ENCODE peak calls at places on chromosomes 16 and 17, in six cellular contexts. B is A673; O is activated CD8-positive, alpha-beta T cell treated with anti-CD3 and anti-CD28 coated beads for 36 hours; M is B cell; T is ovary; W is fibroblast of lung. X is an unnamed sample.

GRCh38 chr16:48684148-48684547 is 74.2 kb upstream of the N4BP1 start:
- DNase-seq in T (no peak), B (no peak), M (no peak), O (no peak), W (no peak), X (no peak)

GRCh38 chr16:58533751-58534470 is 18.6 kb downstream of the SETD6 start:
- DNase-seq in T (no peak), O (no peak), B (no peak), W (peak; percentile 25), M (no peak), X (no peak)

GRCh38 chr16:70480127-70481105 is 26.0 kb downstream of the FCSK start:
- DNase-seq in W (no peak), B (no peak), T (no peak), M (no peak), O (no peak), X (no peak)

GRCh38 chr16:88809068-88809675 is 2.6 kb downstream of the APRT start:
- DNase-seq in O (no peak), T (no peak), B (no peak), M (no peak), W (no peak), X (peak; percentile 28)

GRCh38 chr16:1488619-1489018 is at the start of gene PTX4:
- DNase-seq in T (no peak), O (no peak), W (no peak), M (no peak), B (no peak), X (no peak)

GRCh38 chr16:88423448-88423850 is 29.6 kb upstream of the ZFPM1 start:
- DNase-seq in B (no peak), T (no peak), O (no peak), W (no peak), M (no peak), X (no peak)

GRCh38 chr17:36741019-36741902 is 139.9 kb downstream of the MRM1 start:
- DNase-seq in B (no peak), T (no peak), W (no peak), M (no peak), O (no peak), X (no peak)

GRCh38 chr17:78337244-78338109 is 22.4 kb downstream of the SOCS3 start:
- DNase-seq in M (peak; percentile 83), B (no peak), O (no peak), T (no peak), W (peak; percentile 79), X (peak; percentile 83)

GRCh38 chr17:3972931-3973330 is 8.7 kb upstream of the ATP2A3 start:
- DNase-seq in B (no peak), O (no peak), W (no peak), M (no peak), T (no peak), X (no peak)

GRCh38 chr16:86347090-86347489 is 163.2 kb upstream of the FOXF1 start:
- DNase-seq in O (no peak), B (no peak), W (no peak), T (no peak), M (no peak), X (no peak)

GRCh38 chr17:70288540-70289290 is 119.4 kb downstream of the KCNJ2 start:
- DNase-seq in O (no peak), W (no peak), T (no peak), M (no peak), B (no peak), X (no peak)

GRCh38 chr17:43767713-43768059 is 9.1 kb upstream of the SOST start:
- DNase-seq in T (no peak), O (no peak), M (no peak), W (no peak), B (no peak), X (no peak)

GRCh38 chr17:12959441-12959840 is 58.4 kb downstream of the ELAC2 start:
- DNase-seq in B (no peak), M (no peak), O (no peak), T (no peak), W (peak; percentile 79), X (no peak)

GRCh38 chr16:79165541-79165940 is 435.0 kb downstream of the MAF start:
- DNase-seq in W (no peak), M (no peak), O (no peak), T (no peak), B (no peak), X (no peak)

GRCh38 chr16:57817680-57818079 is 15.4 kb upstream of the KIFC3 start:
- DNase-seq in T (no peak), M (no peak), W (no peak), O (no peak), B (no peak), X (no peak)

GRCh38 chr16:50747206-50747956 is 5.5 kb downstream of the CYLD start:
- DNase-seq in W (peak; percentile 10), B (peak; percentile 12), O (peak; percentile 25), T (no peak), M (no peak), X (peak; percentile 66)

GRCh38 chr16:57540906-57541753 is 1.3 kb upstream of the ADGRG5 start:
- DNase-seq in T (no peak), B (no peak), W (no peak), M (no peak), O (no peak), X (no peak)

GRCh38 chr17:38879878-38880727 is 10.2 kb downstream of the LASP1 start:
- DNase-seq in M (no peak), W (peak; percentile 89), B (peak; percentile 69), O (peak; percentile 46), T (peak; percentile 64), X (no peak)

GRCh38 chr16:89505204-89506112 is 2.7 kb upstream of the SPG7 start:
- DNase-seq in T (peak; percentile 88), B (peak; percentile 33), O (peak; percentile 97), W (peak; percentile 72), M (peak; percentile 84), X (peak; percentile 94)

GRCh38 chr17:32591428-32591827 is 104.6 kb downstream of the CDK5R1 start:
- DNase-seq in B (no peak), O (no peak), W (no peak), T (no peak), M (no peak), X (no peak)

GRCh38 chr17:16915752-16916556 is 56.0 kb downstream of the TNFRSF13B start:
- DNase-seq in B (peak; percentile 61), T (no peak), W (peak; percentile 29), M (peak; percentile 62), O (peak; percentile 69), X (peak; percentile 84)

GRCh38 chr16:53048139-53048915 is 4.4 kb downstream of the CHD9NB start:
- DNase-seq in T (no peak), W (no peak), O (no peak), B (no peak), M (no peak), X (no peak)

GRCh38 chr17:41837761-41838538 is at the start of gene KLHL10:
- DNase-seq in O (no peak), B (no peak), M (no peak), T (no peak), W (no peak), X (no peak)

GRCh38 chr16:27994686-27995085 is 68.8 kb downstream of the GSG1L start:
- DNase-seq in M (no peak), W (no peak), O (no peak), T (no peak), B (no peak), X (no peak)

GRCh38 chr17:83096401-83097220 is 17.2 kb downstream of the METRNL start:
- DNase-seq in O (no peak), M (no peak), T (no peak), B (no peak), W (no peak), X (no peak)

GRCh38 chr16:78673157-78673556 is 573.7 kb downstream of the WWOX start:
- DNase-seq in W (no peak), M (no peak), B (no peak), T (no peak), O (no peak), X (no peak)

GRCh38 chr16:58264961-58265479 is 29.8 kb downstream of the PRSS54 start:
- DNase-seq in W (peak; percentile 76), O (peak; percentile 28), T (no peak), M (no peak), B (peak; percentile 23), X (no peak)

GRCh38 chr17:2952174-2952845 is 111.1 kb downstream of the OR1D5 start:
- DNase-seq in B (no peak), O (no peak), T (no peak), W (no peak), M (no peak), X (no peak)

GRCh38 chr17:7046127-7046724 is 2.3 kb upstream of the SLC16A11 start:
- DNase-seq in B (no peak), W (no peak), T (peak; percentile 31), O (peak; percentile 48), M (peak; percentile 44), X (no peak)
- TF ChIP-seq CTCF in B (no peak), W (no peak), T (no peak), O (peak; percentile 18), M (peak; percentile 41), X (no peak)

DNA sequence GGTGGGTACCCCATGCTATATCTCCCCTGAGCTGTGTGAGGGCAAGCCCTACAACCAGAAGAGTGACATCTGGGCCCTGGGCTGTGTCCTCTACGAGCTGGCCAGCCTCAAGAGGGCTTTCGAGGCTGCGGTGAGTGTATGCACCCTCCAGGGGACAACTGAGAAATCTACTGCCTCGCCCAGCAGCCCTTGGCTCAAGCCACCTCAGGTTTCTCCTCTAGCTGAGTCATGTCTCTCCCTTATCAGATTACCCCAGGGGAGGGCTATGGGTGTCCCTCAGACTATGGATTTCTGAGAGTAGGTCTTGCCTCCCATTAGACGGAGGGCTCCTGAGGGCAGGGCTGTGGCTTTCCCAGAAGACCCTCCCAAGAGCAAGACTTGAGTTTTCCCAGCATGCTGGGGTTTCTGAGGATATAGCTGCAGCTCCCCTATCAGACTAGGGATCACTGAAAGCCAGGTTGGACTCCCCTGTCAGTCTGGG is 6.7 kb downstream of the NEK8 start:
- DNase-seq in O (no peak), B (no peak), M (no peak), T (no peak), W (no peak), X (no peak)
- TF ChIP-seq CTCF in O (no peak), B (no peak), M (no peak), T (no peak), W (no peak), X (no peak)

DNA sequence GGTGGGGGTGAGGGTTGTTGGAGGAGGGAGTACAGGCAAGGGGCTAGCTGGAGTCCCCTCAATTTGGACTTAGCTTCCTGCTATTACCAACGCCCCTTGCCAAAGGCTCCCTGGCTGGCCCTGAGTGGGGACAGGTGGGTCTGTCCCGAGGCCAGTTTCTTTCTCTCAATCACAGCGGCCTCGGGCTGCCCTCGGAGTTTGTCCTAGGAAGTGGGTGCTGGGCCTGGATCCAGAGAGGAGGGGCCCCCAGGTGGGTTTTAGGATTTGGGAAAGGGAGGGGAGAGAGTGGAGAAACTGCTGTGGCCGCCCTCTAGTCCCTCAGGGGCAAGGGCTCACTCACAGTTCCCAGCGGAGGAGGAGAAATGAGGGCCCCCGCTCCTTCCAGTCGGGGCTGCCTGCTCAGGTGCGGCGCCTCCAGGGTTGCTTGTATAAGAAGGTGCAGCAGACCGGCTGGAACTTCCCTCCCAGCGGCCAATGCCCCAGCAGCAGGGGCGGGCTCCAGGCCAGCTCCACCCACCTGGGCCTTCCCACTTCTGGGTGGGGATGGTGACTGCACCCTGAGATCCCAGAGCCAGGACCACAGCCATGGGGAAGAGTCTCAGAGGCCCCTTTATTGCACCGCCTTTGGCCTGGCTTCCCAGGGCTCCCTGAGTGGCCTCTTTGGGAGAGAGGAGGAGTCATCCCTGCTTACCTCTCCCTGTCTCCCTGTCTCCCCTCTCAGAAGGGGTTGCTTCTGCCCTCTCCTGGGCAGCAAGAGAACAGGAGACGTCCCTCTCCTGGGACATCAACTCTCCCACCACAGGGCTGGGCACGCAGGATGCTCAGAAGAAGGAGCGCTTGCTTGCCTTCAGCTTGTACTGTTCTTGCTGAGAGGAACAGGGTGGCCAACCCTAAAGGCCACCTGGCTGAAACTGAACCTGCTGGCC is 112.0 kb upstream of the SMURF2 start:
- DNase-seq in B (peak; percentile 77), T (no peak), M (no peak), W (peak; percentile 64), O (no peak), X (peak; percentile 69)
- TF ChIP-seq CTCF in B (peak; percentile 63), T (no peak), M (no peak), W (peak; percentile 56), O (no peak), X (peak; percentile 26)

GRCh38 chr16:87420401-87421368 is 28.5 kb downstream of the MAP1LC3B start:
- DNase-seq in T (no peak), O (peak; percentile 17), B (no peak), W (no peak), M (no peak), X (no peak)
- TF ChIP-seq CTCF in T (no peak), O (peak; percentile 18), B (peak; percentile 26), W (no peak), M (no peak), X (peak; percentile 22)